ENCODE peak calls at places on chromosomes 11 and 22, in six cellular contexts. W is A549, D is esophagus muscularis mucosa, L is HL-60, S is lower leg skin, C is thoracic aorta. Q is an unnamed sample.

GRCh38 chr11:134047586-134047999 is 21.3 kb upstream of the JAM3 start:
- DNase-seq in W (no peak), D (peak; percentile 97), L (no peak), S (peak; percentile 95), C (peak; percentile 88), Q (peak; percentile 95)

GRCh38 chr22:47196881-47197701 is 434.6 kb downstream of the TBC1D22A start:
- DNase-seq in W (no peak), D (no peak), L (no peak), S (peak; percentile 82), C (no peak), Q (no peak)

GRCh38 chr11:120121914-120122473 is 15.9 kb downstream of the TRIM29 start:
- DNase-seq in W (no peak), D (no peak), L (no peak), S (no peak), C (no peak), Q (no peak)

GRCh38 chr22:36443198-36443770 is 38.2 kb downstream of the TXN2 start:
- DNase-seq in W (no peak), D (no peak), L (peak; percentile 37), S (no peak), C (no peak), Q (no peak)

GRCh38 chr11:61480936-61481335 is 27.6 kb upstream of the LRRC10B start:
- DNase-seq in W (peak; percentile 55), D (no peak), L (no peak), S (no peak), C (no peak), Q (peak; percentile 29)

GRCh38 chr11:99683933-99684332 is 663.2 kb downstream of the CNTN5 start:
- DNase-seq in W (no peak), D (no peak), L (no peak), S (no peak), C (no peak), Q (no peak)

GRCh38 chr22:39245130-39246039 is 603 bp upstream of the PDGFB start:
- DNase-seq in W (peak; percentile 13), D (no peak), L (no peak), S (no peak), C (no peak), Q (no peak)

GRCh38 chr11:77191823-77192495 is 63.9 kb downstream of the MYO7A start:
- DNase-seq in W (peak; percentile 94), D (no peak), L (peak; percentile 49), S (no peak), C (no peak), Q (peak; percentile 54)

GRCh38 chr22:33389927-33390326 is 331.7 kb upstream of the SYN3 start:
- DNase-seq in W (no peak), D (no peak), L (no peak), S (no peak), C (no peak), Q (peak; percentile 4)

GRCh38 chr11:34356576-34356917 is 1.3 kb downstream of the ABTB2 start:
- DNase-seq in W (peak; percentile 62), D (peak; percentile 88), L (no peak), S (no peak), C (peak; percentile 43), Q (peak; percentile 55)
- H3K4me3 ChIP-seq in W (peak overlapping the region; percentile 79), D (peak overlapping the region; percentile 64), L (peak overlapping the region; percentile 56), S (peak overlapping the region; percentile 2), C (peak overlapping the region; percentile 84), Q (peak overlapping the region; percentile 66)

DNA sequence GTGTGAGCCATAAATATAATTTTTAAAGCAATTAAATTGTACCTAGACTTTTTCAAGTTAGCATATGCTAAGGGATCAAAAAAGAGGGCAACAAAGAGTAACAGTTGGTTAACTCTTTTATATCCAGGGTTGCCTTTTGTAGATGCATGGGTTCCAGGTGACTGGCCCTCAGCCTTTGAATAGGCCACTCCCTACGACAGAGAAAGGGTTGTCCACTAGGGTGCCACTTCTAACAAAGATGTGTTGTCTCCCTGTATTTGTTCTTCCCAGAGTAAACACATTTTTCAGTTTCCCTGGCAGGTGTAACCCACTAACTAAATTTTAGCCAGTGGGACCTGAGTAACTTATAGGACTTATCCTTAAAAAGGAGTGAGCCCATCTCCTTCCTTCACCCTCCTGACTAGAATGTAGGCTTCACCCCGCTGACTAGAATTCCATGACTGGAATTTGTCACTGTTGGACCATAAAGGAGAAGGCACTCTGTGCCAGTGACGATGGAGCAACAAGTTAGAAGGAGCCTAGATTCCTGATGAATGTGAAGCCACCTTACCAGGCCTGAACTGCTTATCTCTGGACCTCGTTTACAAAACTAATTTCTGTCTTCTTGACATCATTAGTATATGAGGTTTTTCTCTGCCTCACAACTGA is 16.6 kb downstream of the TUG1 start:
- DNase-seq in W (no peak), D (no peak), L (no peak), S (no peak), C (no peak), Q (no peak)
- TF ChIP-seq CTCF in W (no peak), D (no peak), L (no peak), S (no peak), C (no peak), Q (no peak)

DNA sequence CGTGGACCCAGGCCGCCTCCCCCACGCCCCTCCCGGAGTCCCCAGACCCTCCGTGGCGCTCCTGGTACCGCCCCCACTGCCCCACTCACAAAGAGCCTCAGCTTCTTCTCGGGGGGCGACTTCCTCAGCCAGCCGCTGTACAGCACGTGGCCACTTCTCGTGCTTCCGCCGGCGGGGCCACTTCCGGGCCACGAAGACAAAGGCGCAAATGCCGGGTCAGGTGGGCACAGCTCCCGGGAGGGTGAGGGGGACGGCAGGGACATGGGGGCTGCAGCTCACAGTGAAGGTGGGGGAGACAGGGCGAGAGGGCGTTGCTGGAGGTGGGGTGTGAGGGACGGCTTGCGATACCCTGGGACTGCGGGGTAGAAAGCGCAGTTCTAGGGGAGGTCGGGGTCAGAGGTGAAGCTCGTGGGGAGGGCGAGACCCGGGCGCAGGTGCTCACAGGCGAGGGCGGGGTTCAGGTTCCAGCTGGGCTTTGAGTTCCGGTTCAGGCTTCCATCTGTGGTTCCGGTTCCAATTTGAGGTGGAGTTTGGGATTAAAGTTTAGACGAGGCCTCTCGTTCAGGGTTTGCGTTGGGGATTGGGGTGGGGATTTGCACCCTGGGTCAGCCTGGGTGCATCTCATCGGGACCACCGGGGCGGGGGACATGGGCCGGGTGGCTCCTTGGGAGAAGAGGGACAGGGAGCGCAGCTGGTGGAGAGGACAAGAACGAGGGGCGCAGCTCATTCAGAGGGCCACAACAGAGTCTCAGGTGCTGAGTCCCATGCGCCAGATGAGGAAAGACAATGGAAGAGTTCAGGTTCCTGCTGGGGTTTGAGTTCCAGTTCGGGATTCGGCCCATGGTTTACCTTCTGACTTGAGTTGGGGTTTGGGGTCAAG is at the start of gene GAB4:
- DNase-seq in W (no peak), D (no peak), L (no peak), S (no peak), C (no peak), Q (no peak)
- H3K4me3 ChIP-seq in W (no peak within 1 kb of the TSS), D (no peak within 1 kb of the TSS), L (no peak within 1 kb of the TSS), S (no peak within 1 kb of the TSS), C (no peak within 1 kb of the TSS), Q (no peak within 1 kb of the TSS)

GRCh38 chr11:32431657-32432056 is 3.7 kb downstream of the WT1 start:
- DNase-seq in W (no peak), D (no peak), L (no peak), S (no peak), C (no peak), Q (no peak)

GRCh38 chr11:32429477-32429876 is 5.9 kb downstream of the WT1 start:
- DNase-seq in W (no peak), D (no peak), L (no peak), S (no peak), C (no peak), Q (no peak)

GRCh38 chr11:32428665-32429293 is 6.6 kb downstream of the WT1 start:
- DNase-seq in W (no peak), D (no peak), L (no peak), S (no peak), C (no peak), Q (no peak)

GRCh38 chr11:32432565-32433248 is 2.6 kb downstream of the WT1 start:
- DNase-seq in W (no peak), D (no peak), L (no peak), S (no peak), C (no peak), Q (peak; percentile 10)

DNA sequence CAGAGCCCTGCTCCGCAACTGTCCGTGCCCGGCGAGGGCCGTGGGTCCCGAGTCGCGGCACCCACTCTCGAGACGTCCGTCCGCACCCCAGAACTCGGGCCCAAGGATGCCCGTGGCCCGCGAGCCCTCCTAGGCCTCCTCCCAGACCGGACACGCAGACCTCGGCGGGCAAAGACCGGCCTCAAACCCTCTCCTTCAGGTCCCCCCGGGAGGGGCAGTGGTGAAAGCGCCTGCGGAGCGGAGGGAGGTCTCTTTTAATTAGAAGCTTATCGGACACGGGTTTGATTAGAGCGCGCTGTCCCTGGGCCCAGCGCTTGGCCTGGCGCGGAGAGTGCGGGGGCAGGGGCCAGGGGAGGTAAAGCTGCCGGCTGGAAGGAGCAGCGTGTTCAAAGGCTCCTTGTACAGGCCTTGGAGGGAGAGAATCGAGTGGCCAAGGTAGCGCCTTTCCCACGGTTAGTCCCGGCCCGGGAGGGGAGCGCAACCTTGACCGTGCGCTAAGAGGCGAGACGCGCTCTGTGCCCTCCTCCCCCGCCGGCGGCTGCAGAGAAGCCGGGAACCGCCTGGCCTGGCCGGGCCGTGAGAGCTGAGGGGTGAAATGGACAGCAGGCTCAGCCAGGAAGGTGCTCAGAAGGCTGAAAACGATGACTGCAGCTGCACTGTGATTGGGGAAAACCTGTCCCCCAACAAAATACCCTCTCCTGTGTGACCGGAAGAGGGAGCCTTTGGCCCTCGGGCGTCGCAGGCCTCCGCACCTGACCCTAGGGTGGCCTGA is 4.6 kb downstream of the WT1 start:
- DNase-seq in W (no peak), D (no peak), L (no peak), S (no peak), C (no peak), Q (peak; percentile 42)
- TF ChIP-seq CTCF in W (no peak), D (no peak), L (no peak), S (no peak), C (no peak), Q (peak; percentile 5)

GRCh38 chr11:1926156-1927031 is 6.9 kb downstream of the TNNT3 start:
- DNase-seq in W (no peak), D (no peak), L (peak; percentile 62), S (no peak), C (no peak), Q (no peak)
- H3K4me3 ChIP-seq in W (no peak overlapping the region), D (no peak overlapping the region), L (no peak overlapping the region), S (no peak overlapping the region), C (no peak overlapping the region), Q (no peak overlapping the region)

GRCh38 chr11:65304613-65305012 is 10.1 kb upstream of the CDC42EP2 start:
- DNase-seq in W (no peak), D (no peak), L (no peak), S (no peak), C (no peak), Q (no peak)
- TF ChIP-seq CTCF in W (no peak), D (no peak), L (no peak), S (no peak), C (no peak), Q (no peak)

GRCh38 chr11:116790167-116791001 is 1.3 kb downstream of the APOA5 start:
- DNase-seq in W (no peak), D (no peak), L (no peak), S (no peak), C (no peak), Q (no peak)
- H3K4me3 ChIP-seq in W (no peak overlapping the region), D (no peak overlapping the region), L (no peak overlapping the region), S (no peak overlapping the region), C (no peak overlapping the region), Q (no peak overlapping the region)

Q was measured in cardiac fibroblast.